ENCODE peak calls at places on chromosomes 13 and 19, in four cellular contexts. T is H1, O is K562, B is GM12878. J is an unnamed sample.
A peak's percentile ranks its signal among the peaks of the same experiment; 100 is the strongest.

GRCh38 chr19:45558399-45558878 is 26.2 kb downstream of the OPA3 start:
- DNase-seq in T (peak; percentile 79), O (peak; percentile 86), B (no peak), J (peak; percentile 33)

GRCh38 chr19:7371001-7371400 is 22.3 kb downstream of the ARHGEF18 start:
- DNase-seq in T (no peak), O (no peak), B (no peak), J (no peak)

GRCh38 chr19:14361824-14362223 is 19.4 kb upstream of the ADGRE5 start:
- DNase-seq in T (peak; percentile 75), O (peak; percentile 51), B (no peak), J (no peak)

GRCh38 chr13:79775830-79776229 is 294.9 kb downstream of the NDFIP2 start:
- DNase-seq in T (no peak), O (no peak), B (no peak), J (peak; percentile 87)

GRCh38 chr13:97342136-97342535 is 91.8 kb upstream of the RAP2A start:
- DNase-seq in T (no peak), O (no peak), B (no peak), J (no peak)

GRCh38 chr13:112066624-112067004 is 335 bp upstream of the SOX1 start:
- DNase-seq in T (peak; percentile 82), O (no peak), B (no peak), J (no peak)

GRCh38 chr13:64778002-64778401 is 2452.1 kb downstream of the PCDH9 start:
- DNase-seq in T (no peak), O (no peak), B (no peak), J (no peak)

GRCh38 chr19:13986348-13986904 is 19.7 kb downstream of the RFX1 start:
- DNase-seq in T (peak; percentile 85), O (no peak), B (peak; percentile 93), J (peak; percentile 72)

GRCh38 chr13:49258097-49258796 is 10.5 kb downstream of the CDADC1 start:
- DNase-seq in T (no peak), O (no peak), B (no peak), J (no peak)

GRCh38 chr19:35693835-35694599 is 10.3 kb upstream of the ZBTB32 start:
- DNase-seq in T (peak; percentile 93), O (peak; percentile 87), B (peak; percentile 79), J (peak; percentile 76)

GRCh38 chr19:6610934-6611370 is 20.0 kb upstream of the CD70 start:
- DNase-seq in T (no peak), O (no peak), B (no peak), J (peak; percentile 49)

GRCh38 chr19:56369886-56370676 is 23.3 kb downstream of the ZNF582 start:
- DNase-seq in T (no peak), O (no peak), B (no peak), J (no peak)

GRCh38 chr19:40416918-40417713 is 3.9 kb upstream of the PRX start:
- DNase-seq in T (no peak), O (peak; percentile 69), B (no peak), J (peak; percentile 35)

GRCh38 chr13:47126432-47126831 is 229.6 kb upstream of the HTR2A start:
- DNase-seq in T (no peak), O (no peak), B (no peak), J (no peak)

GRCh38 chr13:73832203-73832602 is 302.0 kb downstream of the KLF12 start:
- DNase-seq in T (no peak), O (no peak), B (no peak), J (no peak)

GRCh38 chr13:30159446-30159839 is 147.9 kb downstream of the KATNAL1 start:
- DNase-seq in T (no peak), O (no peak), B (no peak), J (peak; percentile 94)

GRCh38 chr13:20174656-20175405 is 14.0 kb upstream of the GJA3 start:
- DNase-seq in T (no peak), O (peak; percentile 20), B (peak; percentile 43), J (peak; percentile 99)

GRCh38 chr19:12769689-12770088 is 5.7 kb downstream of the HOOK2 start:
- DNase-seq in T (peak; percentile 84), O (no peak), B (no peak), J (no peak)

GRCh38 chr13:39148513-39148961 is 110.3 kb downstream of the NHLRC3 start:
- DNase-seq in T (no peak), O (no peak), B (no peak), J (no peak)

GRCh38 chr13:24622481-24622880 is 57.7 kb upstream of the ATP12A start:
- DNase-seq in T (no peak), O (no peak), B (no peak), J (no peak)

GRCh38 chr19:30630289-30631034 is 258.3 kb downstream of the ZNF536 start:
- DNase-seq in T (no peak), O (no peak), B (no peak), J (no peak)
- TF ChIP-seq CHD1 in T (no peak), O (no peak), B (no peak), J (no peak)

DNA sequence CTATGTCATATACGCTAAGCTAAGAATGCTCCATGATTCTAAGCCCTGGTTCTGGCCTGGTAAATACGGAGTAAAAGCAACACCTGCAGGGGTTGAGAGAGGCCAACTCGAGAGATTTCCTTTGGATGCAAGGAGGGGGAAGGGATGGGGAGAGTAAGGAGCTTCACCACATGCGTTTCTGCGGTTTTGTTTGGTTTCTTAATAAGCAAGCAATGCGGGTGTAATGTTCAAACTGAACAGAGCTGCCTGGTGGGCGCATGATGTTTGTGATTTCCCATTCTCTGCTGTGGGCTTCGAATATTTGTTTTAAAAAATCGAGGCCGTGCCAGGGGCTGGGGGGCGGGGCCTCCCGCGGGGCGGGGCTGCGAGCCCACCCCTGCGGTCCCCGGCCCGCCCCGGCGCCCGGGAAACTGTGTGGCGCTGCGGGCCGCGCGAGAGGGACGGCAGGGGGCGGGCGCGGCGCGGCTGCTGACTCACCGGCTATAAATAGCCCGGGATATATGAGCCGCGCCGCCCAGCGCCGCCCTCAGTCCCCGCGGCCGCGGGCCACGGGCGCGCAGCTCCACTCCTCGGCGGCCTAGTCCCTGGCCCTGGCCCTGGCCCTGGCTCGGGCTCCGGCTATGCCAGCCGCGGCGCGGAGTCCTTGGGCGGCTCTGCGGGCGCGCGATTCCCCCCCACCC is 5.1 kb downstream of the BBC3 start:
- DNase-seq in T (peak; percentile 91), O (peak; percentile 97), B (no peak), J (peak; percentile 84)
- TF ChIP-seq CTCF in T (peak; percentile 39), O (peak; percentile 57), B (peak; percentile 5), J (peak; percentile 39)

DNA sequence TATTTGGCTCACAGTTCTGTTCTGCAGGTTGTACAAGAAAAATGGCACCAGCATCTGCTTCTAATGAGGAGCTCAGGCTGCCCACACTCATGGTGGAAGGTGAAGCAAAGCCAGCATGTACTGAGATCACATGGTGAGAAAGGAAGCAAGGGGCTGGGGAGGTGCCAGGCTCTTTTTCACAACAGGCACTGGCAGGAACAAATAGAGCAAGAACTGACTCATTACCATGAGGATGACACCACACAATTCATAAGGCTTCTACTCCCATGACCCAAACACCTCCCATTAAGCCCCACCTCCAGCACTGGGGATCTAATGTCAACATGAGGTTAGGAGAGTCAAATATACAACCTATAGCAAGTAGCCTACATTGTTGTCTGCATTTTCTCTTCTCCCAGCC is 522.6 kb downstream of the RFC3 start:
- DNase-seq in T (no peak), O (no peak), B (no peak), J (no peak)
- TF ChIP-seq CHD1 in T (no peak), O (no peak), B (no peak), J (no peak)

GRCh38 chr13:76017861-76018556 is 381.9 kb downstream of the LMO7 start:
- DNase-seq in T (no peak), O (no peak), B (no peak), J (no peak)

GRCh38 chr13:76023644-76024043 is 387.5 kb downstream of the LMO7 start:
- DNase-seq in T (no peak), O (no peak), B (no peak), J (peak; percentile 48)

GRCh38 chr13:76024151-76024550 is 388.0 kb downstream of the LMO7 start:
- DNase-seq in T (no peak), O (no peak), B (no peak), J (no peak)

GRCh38 chr13:76019421-76020044 is 383.4 kb downstream of the LMO7 start:
- DNase-seq in T (peak; percentile 78), O (no peak), B (no peak), J (no peak)

GRCh38 chr13:76020421-76020955 is 384.4 kb downstream of the LMO7 start:
- DNase-seq in T (no peak), O (no peak), B (no peak), J (no peak)
- TF ChIP-seq CTCF in T (no peak), O (no peak), B (no peak), J (no peak)